ENCODE peak calls at places on chromosomes 2 and 18, in six cellular contexts. Y, G, O, Q, K and V are unnamed samples.

GRCh38 chr2:233456111-233456510 is 101.8 kb downstream of the DGKD start:
- DNase-seq in Y (no peak), G (no peak), O (no peak), Q (no peak), K (no peak), V (no peak)

GRCh38 chr2:214311931-214312749 is 98.7 kb upstream of the VWC2L start:
- DNase-seq in Y (peak), G (no peak), O (no peak), Q (peak), K (no peak), V (no peak)

GRCh38 chr18:76476665-76477561 is 18.1 kb downstream of the ZNF516 start:
- DNase-seq in Y (peak), G (no peak), O (peak), Q (peak), K (no peak), V (no peak)

GRCh38 chr2:186862869-186863709 is 14.1 kb upstream of the ZSWIM2 start:
- DNase-seq in Y (peak), G (peak), O (peak), Q (peak), K (no peak), V (peak)

GRCh38 chr2:12169060-12169406 is 422.6 kb downstream of the LPIN1 start:
- DNase-seq in Y (peak), G (no peak), O (peak), Q (no peak), K (peak), V (no peak)

GRCh38 chr2:122635649-122636496 is 880.4 kb downstream of the TSN start:
- DNase-seq in Y (no peak), G (no peak), O (no peak), Q (no peak), K (no peak), V (no peak)

GRCh38 chr18:62637807-62638687 is 77.3 kb upstream of the PHLPP1 start:
- DNase-seq in Y (peak), G (no peak), O (no peak), Q (no peak), K (peak), V (peak)

GRCh38 chr2:75064691-75065396 is 106.4 kb downstream of the POLE4 start:
- DNase-seq in Y (peak), G (peak), O (peak), Q (peak), K (peak), V (peak)

GRCh38 chr2:174663572-174663971 is 66.0 kb upstream of the WIPF1 start:
- DNase-seq in Y (no peak), G (no peak), O (no peak), Q (no peak), K (no peak), V (no peak)

GRCh38 chr2:12448846-12449480 is 267.8 kb upstream of the TRIB2 start:
- DNase-seq in Y (peak), G (no peak), O (no peak), Q (no peak), K (no peak), V (no peak)

GRCh38 chr2:202632682-202633081 is 2.1 kb upstream of the FAM117B start:
- DNase-seq in Y (peak), G (no peak), O (no peak), Q (no peak), K (no peak), V (no peak)

GRCh38 chr2:40516604-40517003 is 64.7 kb upstream of the SLC8A1 start:
- DNase-seq in Y (no peak), G (no peak), O (no peak), Q (no peak), K (no peak), V (no peak)

GRCh38 chr2:20524412-20525040 is 77.7 kb downstream of the RHOB start:
- DNase-seq in Y (no peak), G (no peak), O (no peak), Q (no peak), K (peak), V (peak)

GRCh38 chr2:221485500-221485870 is 86.6 kb downstream of the EPHA4 start:
- DNase-seq in Y (no peak), G (no peak), O (no peak), Q (no peak), K (no peak), V (no peak)

GRCh38 chr2:219718066-219718465 is 90.6 kb downstream of the SLC4A3 start:
- DNase-seq in Y (no peak), G (no peak), O (no peak), Q (no peak), K (no peak), V (no peak)

GRCh38 chr2:7929276-7929675 is 752.6 kb upstream of the ID2 start:
- DNase-seq in Y (no peak), G (no peak), O (no peak), Q (no peak), K (no peak), V (no peak)

GRCh38 chr2:43798300-43798699 is 24.5 kb downstream of the DYNC2LI1 start:
- DNase-seq in Y (no peak), G (no peak), O (no peak), Q (peak), K (peak), V (no peak)

GRCh38 chr18:24731158-24731557 is 270.7 kb downstream of the HRH4 start:
- DNase-seq in Y (no peak), G (no peak), O (no peak), Q (no peak), K (no peak), V (no peak)

GRCh38 chr18:70181725-70182124 is 23.8 kb downstream of the RTTN start:
- DNase-seq in Y (no peak), G (no peak), O (no peak), Q (no peak), K (no peak), V (no peak)

GRCh38 chr18:61870151-61870550 is 22.7 kb downstream of the RNF152 start:
- DNase-seq in Y (peak), G (no peak), O (no peak), Q (no peak), K (no peak), V (no peak)

GRCh38 chr2:69012310-69013122 is 463 bp upstream of the ANTXR1 start:
- DNase-seq in Y (peak), G (peak), O (peak), Q (peak), K (peak), V (peak)

GRCh38 chr18:76821875-76822509 is 365 bp upstream of the ZNF236 start:
- DNase-seq in Y (peak), G (peak), O (peak), Q (peak), K (peak), V (peak)

GRCh38 chr18:26309283-26309682 is 83.0 kb downstream of the TAF4B start:
- DNase-seq in Y (peak), G (no peak), O (no peak), Q (no peak), K (no peak), V (no peak)

GRCh38 chr18:3660719-3661118 is 210.7 kb downstream of the TGIF1 start:
- DNase-seq in Y (no peak), G (no peak), O (no peak), Q (no peak), K (no peak), V (no peak)

GRCh38 chr2:54572636-54573531 is 116.8 kb downstream of the SPTBN1 start:
- DNase-seq in Y (peak), G (no peak), O (peak), Q (no peak), K (no peak), V (no peak)

GRCh38 chr2:28316546-28317335 is 75.9 kb upstream of the FOSL2 start:
- DNase-seq in Y (no peak), G (no peak), O (no peak), Q (no peak), K (no peak), V (no peak)

GRCh38 chr2:102841107-102841840 is 79.4 kb downstream of the TMEM182 start:
- DNase-seq in Y (peak), G (peak), O (peak), Q (peak), K (peak), V (peak)

GRCh38 chr2:147046473-147046872 is 798.4 kb upstream of the ACVR2A start:
- DNase-seq in Y (no peak), G (no peak), O (no peak), Q (no peak), K (no peak), V (no peak)

GRCh38 chr2:207875473-207876212 is 105.9 kb upstream of the FZD5 start:
- DNase-seq in Y (no peak), G (no peak), O (no peak), Q (no peak), K (no peak), V (no peak)

GRCh38 chr2:164891460-164891859 is 49.8 kb upstream of the COBLL1 start:
- DNase-seq in Y (no peak), G (no peak), O (no peak), Q (no peak), K (no peak), V (no peak)

GRCh38 chr2:219497495-219498279 is 1.0 kb upstream of the GMPPA start:
- DNase-seq in Y (peak), G (no peak), O (peak), Q (peak), K (peak), V (peak)

GRCh38 chr2:43934567-43934966 is 61.2 kb downstream of the LRPPRC start:
- DNase-seq in Y (peak), G (no peak), O (peak), Q (no peak), K (no peak), V (no peak)